ENCODE peak calls at places on chromosome 17, in ten cellular contexts. One of them, this sample, is unnamed. For H3K9me3, the result is how much of the 10 kb centered on the place peaks cover.

GRCh38 chr17:76524598-76525512 is 12.7 kb downstream of the CYGB start:
- DNase-seq in tibial artery: no peak
- DNase-seq in lower lobe of right lung: peak
- DNase-seq in heart left ventricle: peak
- DNase-seq in psoas muscle: peak
- DNase-seq in fibroblast of lung: peak
- DNase-seq in mucosa of descending colon: peak
- DNase-seq in lung: peak
- DNase-seq in upper lobe of left lung: no peak
- DNase-seq in tibial nerve: no peak
- DNase-seq in this sample: peak

GRCh38 chr17:65750678-65751077 is 189.2 kb upstream of the AXIN2 start:
- DNase-seq in mucosa of descending colon: peak
- DNase-seq in tibial artery: no peak
- DNase-seq in heart left ventricle: peak
- DNase-seq in fibroblast of lung: peak
- DNase-seq in lung: peak
- DNase-seq in psoas muscle: peak
- DNase-seq in upper lobe of left lung: peak
- DNase-seq in tibial nerve: peak
- DNase-seq in lower lobe of right lung: peak
- DNase-seq in this sample: peak

GRCh38 chr17:81338301-81339179 is 43.4 kb upstream of the SLC38A10 start:
- DNase-seq in mucosa of descending colon: peak
- DNase-seq in lung: no peak
- DNase-seq in upper lobe of left lung: peak
- DNase-seq in tibial artery: no peak
- DNase-seq in psoas muscle: peak
- DNase-seq in tibial nerve: no peak
- DNase-seq in fibroblast of lung: peak
- DNase-seq in lower lobe of right lung: peak
- DNase-seq in heart left ventricle: peak
- DNase-seq in this sample: peak

GRCh38 chr17:46783031-46783593 is 35.4 kb downstream of the WNT3 start:
- DNase-seq in tibial artery: no peak
- DNase-seq in heart left ventricle: no peak
- DNase-seq in lower lobe of right lung: no peak
- DNase-seq in lung: no peak
- DNase-seq in mucosa of descending colon: peak
- DNase-seq in tibial nerve: no peak
- DNase-seq in fibroblast of lung: no peak
- DNase-seq in psoas muscle: no peak
- DNase-seq in upper lobe of left lung: no peak
- DNase-seq in this sample: peak

GRCh38 chr17:77841742-77842141 is 116.8 kb upstream of the TNRC6C start:
- DNase-seq in lung: no peak
- DNase-seq in lower lobe of right lung: no peak
- DNase-seq in tibial nerve: no peak
- DNase-seq in psoas muscle: peak
- DNase-seq in fibroblast of lung: no peak
- DNase-seq in mucosa of descending colon: no peak
- DNase-seq in tibial artery: no peak
- DNase-seq in heart left ventricle: no peak
- DNase-seq in upper lobe of left lung: no peak
- DNase-seq in this sample: no peak

GRCh38 chr17:39739020-39739884 is 1.5 kb downstream of the GRB7 start:
- DNase-seq in lung: peak
- DNase-seq in mucosa of descending colon: peak
- DNase-seq in heart left ventricle: no peak
- DNase-seq in tibial artery: peak
- DNase-seq in lower lobe of right lung: peak
- DNase-seq in upper lobe of left lung: peak
- DNase-seq in fibroblast of lung: no peak
- DNase-seq in tibial nerve: no peak
- DNase-seq in psoas muscle: peak
- DNase-seq in this sample: peak

GRCh38 chr17:71398706-71399620 is 721.9 kb upstream of the SOX9 start:
- DNase-seq in tibial nerve: no peak
- DNase-seq in heart left ventricle: no peak
- DNase-seq in tibial artery: no peak
- DNase-seq in upper lobe of left lung: no peak
- DNase-seq in lung: no peak
- DNase-seq in psoas muscle: no peak
- DNase-seq in lower lobe of right lung: no peak
- DNase-seq in mucosa of descending colon: no peak
- DNase-seq in fibroblast of lung: peak
- DNase-seq in this sample: no peak

GRCh38 chr17:39618252-39618913 is 8.4 kb upstream of the PPP1R1B start:
- DNase-seq in lung: no peak
- DNase-seq in fibroblast of lung: no peak
- DNase-seq in psoas muscle: no peak
- DNase-seq in lower lobe of right lung: no peak
- DNase-seq in heart left ventricle: no peak
- DNase-seq in tibial artery: no peak
- DNase-seq in upper lobe of left lung: peak
- DNase-seq in mucosa of descending colon: peak
- DNase-seq in tibial nerve: no peak
- DNase-seq in this sample: no peak

GRCh38 chr17:76986318-76986717 is 118.1 kb downstream of the MGAT5B start:
- DNase-seq in mucosa of descending colon: no peak
- DNase-seq in lung: no peak
- DNase-seq in heart left ventricle: no peak
- DNase-seq in lower lobe of right lung: peak
- DNase-seq in tibial artery: no peak
- DNase-seq in fibroblast of lung: no peak
- DNase-seq in upper lobe of left lung: no peak
- DNase-seq in psoas muscle: peak
- DNase-seq in tibial nerve: no peak
- DNase-seq in this sample: no peak

GRCh38 chr17:19264681-19265080 is 27.5 kb downstream of the EPN2 start:
- DNase-seq in psoas muscle: no peak
- DNase-seq in lung: no peak
- DNase-seq in heart left ventricle: peak
- DNase-seq in fibroblast of lung: no peak
- DNase-seq in tibial artery: no peak
- DNase-seq in tibial nerve: no peak
- DNase-seq in upper lobe of left lung: no peak
- DNase-seq in lower lobe of right lung: no peak
- DNase-seq in mucosa of descending colon: no peak
- DNase-seq in this sample: no peak

GRCh38 chr17:29078183-29079045 is 35.5 kb downstream of the PIPOX start:
- DNase-seq in mucosa of descending colon: no peak
- DNase-seq in fibroblast of lung: peak
- DNase-seq in lower lobe of right lung: no peak
- DNase-seq in lung: no peak
- DNase-seq in heart left ventricle: peak
- DNase-seq in upper lobe of left lung: no peak
- DNase-seq in tibial artery: no peak
- DNase-seq in psoas muscle: no peak
- DNase-seq in tibial nerve: no peak
- DNase-seq in this sample: no peak

GRCh38 chr17:44672479-44673093 is 16.3 kb downstream of the MEIOC start:
- DNase-seq in lung: no peak
- DNase-seq in tibial nerve: no peak
- DNase-seq in upper lobe of left lung: no peak
- DNase-seq in fibroblast of lung: peak
- DNase-seq in tibial artery: no peak
- DNase-seq in mucosa of descending colon: no peak
- DNase-seq in psoas muscle: no peak
- DNase-seq in lower lobe of right lung: no peak
- DNase-seq in heart left ventricle: no peak
- DNase-seq in this sample: no peak

DNA sequence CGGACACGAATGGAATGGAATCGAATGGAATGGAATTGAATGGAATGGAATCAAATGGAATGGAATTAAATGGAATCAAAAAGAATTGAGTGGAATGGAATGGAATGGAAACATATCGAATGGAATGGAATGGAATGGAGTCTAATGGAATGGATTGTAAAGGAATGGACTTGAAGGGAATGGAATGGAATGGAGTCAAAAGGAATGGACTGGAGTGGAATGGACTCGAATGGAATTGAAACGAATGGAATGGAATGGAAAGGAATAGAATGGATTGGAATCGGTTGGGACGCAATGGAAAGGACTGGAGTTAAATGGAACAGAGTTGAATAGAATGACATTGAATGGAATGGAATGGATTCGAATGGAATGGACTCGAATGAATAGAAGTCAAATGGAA is 486.9 kb upstream of the WSB1 start:
- DNase-seq in mucosa of descending colon: no peak
- DNase-seq in fibroblast of lung: no peak
- DNase-seq in tibial nerve: no peak
- DNase-seq in psoas muscle: no peak
- DNase-seq in tibial artery: no peak
- DNase-seq in lung: no peak
- DNase-seq in heart left ventricle: no peak
- DNase-seq in upper lobe of left lung: no peak
- DNase-seq in lower lobe of right lung: no peak
- DNase-seq in this sample: no peak
- H3K9me3 ChIP-seq in mucosa of descending colon: half or more
- H3K9me3 ChIP-seq in fibroblast of lung: under half
- H3K9me3 ChIP-seq in tibial nerve: under half
- H3K9me3 ChIP-seq in psoas muscle: half or more
- H3K9me3 ChIP-seq in tibial artery: under half
- H3K9me3 ChIP-seq in lung: under half
- H3K9me3 ChIP-seq in heart left ventricle: half or more
- H3K9me3 ChIP-seq in upper lobe of left lung: under half
- H3K9me3 ChIP-seq in lower lobe of right lung: half or more
- H3K9me3 ChIP-seq in this sample: under half

GRCh38 chr17:57391857-57392256 is 135.5 kb downstream of the MSI2 start:
- DNase-seq in mucosa of descending colon: no peak
- DNase-seq in heart left ventricle: no peak
- DNase-seq in lung: no peak
- DNase-seq in tibial artery: no peak
- DNase-seq in psoas muscle: no peak
- DNase-seq in upper lobe of left lung: no peak
- DNase-seq in tibial nerve: no peak
- DNase-seq in fibroblast of lung: no peak
- DNase-seq in lower lobe of right lung: no peak
- DNase-seq in this sample: no peak

GRCh38 chr17:57387575-57387974 is 131.3 kb downstream of the MSI2 start:
- DNase-seq in heart left ventricle: no peak
- DNase-seq in lower lobe of right lung: no peak
- DNase-seq in tibial nerve: no peak
- DNase-seq in tibial artery: no peak
- DNase-seq in lung: no peak
- DNase-seq in psoas muscle: no peak
- DNase-seq in fibroblast of lung: no peak
- DNase-seq in mucosa of descending colon: no peak
- DNase-seq in upper lobe of left lung: no peak
- DNase-seq in this sample: no peak

GRCh38 chr17:57391076-57391825 is 134.9 kb downstream of the MSI2 start:
- DNase-seq in upper lobe of left lung: no peak
- DNase-seq in heart left ventricle: no peak
- DNase-seq in fibroblast of lung: no peak
- DNase-seq in tibial artery: no peak
- DNase-seq in lower lobe of right lung: no peak
- DNase-seq in tibial nerve: no peak
- DNase-seq in mucosa of descending colon: no peak
- DNase-seq in lung: no peak
- DNase-seq in psoas muscle: no peak
- DNase-seq in this sample: no peak

GRCh38 chr17:57388326-57388725 is 132.0 kb downstream of the MSI2 start:
- DNase-seq in upper lobe of left lung: no peak
- DNase-seq in fibroblast of lung: no peak
- DNase-seq in psoas muscle: no peak
- DNase-seq in mucosa of descending colon: no peak
- DNase-seq in tibial nerve: no peak
- DNase-seq in lung: no peak
- DNase-seq in tibial artery: no peak
- DNase-seq in lower lobe of right lung: no peak
- DNase-seq in heart left ventricle: no peak
- DNase-seq in this sample: no peak

GRCh38 chr17:57389474-57389873 is 133.2 kb downstream of the MSI2 start:
- DNase-seq in heart left ventricle: no peak
- DNase-seq in psoas muscle: no peak
- DNase-seq in fibroblast of lung: no peak
- DNase-seq in lower lobe of right lung: no peak
- DNase-seq in lung: no peak
- DNase-seq in mucosa of descending colon: no peak
- DNase-seq in tibial artery: no peak
- DNase-seq in upper lobe of left lung: no peak
- DNase-seq in tibial nerve: no peak
- DNase-seq in this sample: no peak
- H3K9me3 ChIP-seq in heart left ventricle: under half
- H3K9me3 ChIP-seq in psoas muscle: under half
- H3K9me3 ChIP-seq in fibroblast of lung: under half
- H3K9me3 ChIP-seq in lower lobe of right lung: under half
- H3K9me3 ChIP-seq in lung: under half
- H3K9me3 ChIP-seq in mucosa of descending colon: under half
- H3K9me3 ChIP-seq in tibial artery: under half
- H3K9me3 ChIP-seq in upper lobe of left lung: under half
- H3K9me3 ChIP-seq in tibial nerve: under half
- H3K9me3 ChIP-seq in this sample: under half

GRCh38 chr17:73586921-73587680 is 57.1 kb downstream of the SDK2 start:
- DNase-seq in upper lobe of left lung: no peak
- DNase-seq in lung: no peak
- DNase-seq in fibroblast of lung: no peak
- DNase-seq in mucosa of descending colon: no peak
- DNase-seq in heart left ventricle: peak
- DNase-seq in psoas muscle: no peak
- DNase-seq in tibial nerve: no peak
- DNase-seq in lower lobe of right lung: no peak
- DNase-seq in tibial artery: no peak
- DNase-seq in this sample: no peak
- H3K9me3 ChIP-seq in upper lobe of left lung: under half
- H3K9me3 ChIP-seq in lung: under half
- H3K9me3 ChIP-seq in fibroblast of lung: under half
- H3K9me3 ChIP-seq in mucosa of descending colon: under half
- H3K9me3 ChIP-seq in heart left ventricle: under half
- H3K9me3 ChIP-seq in psoas muscle: under half
- H3K9me3 ChIP-seq in tibial nerve: under half
- H3K9me3 ChIP-seq in lower lobe of right lung: under half
- H3K9me3 ChIP-seq in tibial artery: under half
- H3K9me3 ChIP-seq in this sample: under half

DNA sequence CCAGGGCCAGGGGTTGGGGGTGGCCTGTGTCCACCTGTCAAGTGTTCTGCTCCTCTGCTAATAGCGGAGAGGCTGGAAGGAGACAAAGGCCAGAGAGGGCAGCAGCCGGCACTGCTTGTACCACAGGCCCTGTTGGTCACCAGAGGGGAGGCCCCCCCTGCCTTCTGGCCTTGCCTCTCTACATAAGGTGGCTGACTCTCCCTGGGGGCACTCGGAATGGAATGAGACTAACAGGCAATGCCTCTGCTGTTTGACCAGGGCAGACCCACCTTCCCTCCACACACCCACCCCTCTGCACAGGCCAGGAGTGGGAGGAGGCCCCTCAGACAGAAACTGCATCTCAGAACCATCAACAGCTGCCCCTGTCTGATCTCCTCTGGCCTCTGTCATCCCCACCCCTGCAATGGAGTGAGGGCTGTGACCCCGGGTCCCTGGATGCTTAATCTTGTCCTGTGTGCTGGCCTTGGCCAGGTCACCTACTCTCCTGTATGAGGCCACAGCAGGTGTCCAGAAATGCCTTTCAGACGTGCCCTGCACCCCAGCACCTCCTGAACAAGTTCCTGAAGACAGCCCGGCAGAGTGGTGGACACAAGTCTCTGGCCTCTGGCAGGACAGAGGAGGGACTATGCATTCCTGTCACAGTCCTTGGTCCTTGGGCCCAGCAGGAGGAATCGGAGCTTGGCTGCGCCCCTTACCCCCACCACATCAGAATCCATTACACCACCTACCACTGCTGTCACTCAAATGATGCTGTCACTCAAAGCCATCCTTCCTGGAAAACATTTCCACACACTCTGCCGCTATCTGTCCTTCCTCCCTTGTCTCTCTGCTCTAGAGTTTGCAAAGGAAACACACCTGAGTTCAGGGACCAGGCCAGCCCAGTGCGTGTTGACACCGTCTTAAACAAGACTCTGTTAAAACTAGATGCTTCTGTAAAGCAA is 107.5 kb upstream of the ZNF750 start:
- DNase-seq in tibial nerve: no peak
- DNase-seq in mucosa of descending colon: peak
- DNase-seq in lung: no peak
- DNase-seq in fibroblast of lung: no peak
- DNase-seq in psoas muscle: peak
- DNase-seq in upper lobe of left lung: peak
- DNase-seq in heart left ventricle: no peak
- DNase-seq in tibial artery: no peak
- DNase-seq in lower lobe of right lung: peak
- DNase-seq in this sample: peak
- H3K9me3 ChIP-seq in tibial nerve: under half
- H3K9me3 ChIP-seq in mucosa of descending colon: under half
- H3K9me3 ChIP-seq in lung: under half
- H3K9me3 ChIP-seq in fibroblast of lung: under half
- H3K9me3 ChIP-seq in psoas muscle: under half
- H3K9me3 ChIP-seq in upper lobe of left lung: under half
- H3K9me3 ChIP-seq in heart left ventricle: under half
- H3K9me3 ChIP-seq in tibial artery: under half
- H3K9me3 ChIP-seq in lower lobe of right lung: under half
- H3K9me3 ChIP-seq in this sample: under half

This sample was measured in body of pancreas.